ENCODE peak calls at places on chromosomes 16 and 17, in eight cellular contexts. E, Y, O, R, T, X, S and F are unnamed samples.

GRCh38 chr17:41775394-41776226 is 10.9 kb downstream of the JUP start:
- DNase-seq in E (no peak), Y (no peak), O (no peak), R (peak; percentile 81), T (no peak), X (no peak), S (no peak), F (no peak)

GRCh38 chr17:802901-803881 is 21.0 kb downstream of the MRM3 start:
- DNase-seq in E (no peak), Y (no peak), O (no peak), R (no peak), T (no peak), X (no peak), S (no peak), F (no peak)

GRCh38 chr17:18224053-18224427 is 1.4 kb upstream of the LLGL1 start:
- DNase-seq in E (no peak), Y (no peak), O (no peak), R (no peak), T (no peak), X (no peak), S (no peak), F (no peak)

GRCh38 chr17:76561799-76562268 is 22.0 kb downstream of the PRCD start:
- DNase-seq in E (no peak), Y (no peak), O (no peak), R (no peak), T (no peak), X (no peak), S (no peak), F (no peak)

GRCh38 chr16:1309888-1310831 is 724 bp downstream of the UBE2I start:
- DNase-seq in E (peak; percentile 77), Y (no peak), O (peak; percentile 87), R (peak; percentile 65), T (no peak), X (no peak), S (peak; percentile 89), F (peak; percentile 50)

GRCh38 chr16:85641305-85641704 is 28.2 kb downstream of the GSE1 start:
- DNase-seq in E (no peak), Y (no peak), O (no peak), R (no peak), T (no peak), X (no peak), S (no peak), F (no peak)

GRCh38 chr16:19717319-19717718 is 708 bp downstream of the KNOP1 start:
- DNase-seq in E (no peak), Y (no peak), O (no peak), R (no peak), T (no peak), X (no peak), S (peak; percentile 18), F (no peak)

GRCh38 chr17:32566303-32566702 is 79.5 kb downstream of the CDK5R1 start:
- DNase-seq in E (no peak), Y (no peak), O (no peak), R (no peak), T (no peak), X (no peak), S (no peak), F (no peak)

GRCh38 chr17:3964203-3965122 is at the start of gene ATP2A3:
- DNase-seq in E (peak; percentile 66), Y (no peak), O (no peak), R (peak; percentile 78), T (no peak), X (no peak), S (no peak), F (peak; percentile 60)

GRCh38 chr17:77319211-77320031 is 178.7 kb downstream of the SEC14L1 start:
- DNase-seq in E (peak; percentile 97), Y (no peak), O (peak; percentile 73), R (peak; percentile 94), T (peak; percentile 97), X (peak; percentile 96), S (peak; percentile 96), F (peak; percentile 88)

GRCh38 chr17:62727916-62728672 is 80.0 kb downstream of the MARCHF10 start:
- DNase-seq in E (no peak), Y (no peak), O (no peak), R (no peak), T (no peak), X (no peak), S (peak; percentile 17), F (no peak)

GRCh38 chr17:8925141-8925540 is 40.4 kb downstream of the PIK3R5 start:
- DNase-seq in E (no peak), Y (no peak), O (no peak), R (no peak), T (no peak), X (no peak), S (no peak), F (no peak)

GRCh38 chr17:73724341-73724740 is 80.1 kb upstream of the SDK2 start:
- DNase-seq in E (no peak), Y (no peak), O (no peak), R (no peak), T (no peak), X (no peak), S (no peak), F (no peak)

GRCh38 chr17:79795795-79796569 is 895 bp downstream of the CBX8 start:
- DNase-seq in E (no peak), Y (no peak), O (no peak), R (no peak), T (no peak), X (no peak), S (no peak), F (no peak)

GRCh38 chr16:66054095-66054494 is 312.4 kb upstream of the CDH5 start:
- DNase-seq in E (no peak), Y (no peak), O (no peak), R (no peak), T (no peak), X (peak; percentile 3), S (no peak), F (no peak)

GRCh38 chr16:10990378-10990777 is 46.0 kb downstream of the CLEC16A start:
- DNase-seq in E (no peak), Y (no peak), O (no peak), R (no peak), T (no peak), X (no peak), S (no peak), F (no peak)

GRCh38 chr16:24577167-24577566 is 37.8 kb downstream of the RBBP6 start:
- DNase-seq in E (no peak), Y (no peak), O (no peak), R (no peak), T (no peak), X (no peak), S (no peak), F (no peak)

GRCh38 chr16:10189861-10190390 is 7.7 kb upstream of the GRIN2A start:
- DNase-seq in E (no peak), Y (no peak), O (no peak), R (no peak), T (no peak), X (no peak), S (no peak), F (no peak)

GRCh38 chr17:73297934-73298861 is 13.6 kb downstream of the CDC42EP4 start:
- DNase-seq in E (no peak), Y (no peak), O (no peak), R (no peak), T (no peak), X (no peak), S (no peak), F (no peak)

GRCh38 chr16:87227651-87228015 is 89.6 kb downstream of the C16orf95 start:
- DNase-seq in E (no peak), Y (no peak), O (no peak), R (no peak), T (no peak), X (no peak), S (no peak), F (no peak)

GRCh38 chr16:85656351-85657266 is 32.1 kb downstream of the GINS2 start:
- DNase-seq in E (no peak), Y (no peak), O (no peak), R (no peak), T (no peak), X (no peak), S (no peak), F (no peak)

GRCh38 chr17:54900457-54901229 is at the start of gene TOM1L1:
- DNase-seq in E (peak; percentile 85), Y (no peak), O (peak; percentile 63), R (peak; percentile 89), T (peak; percentile 80), X (no peak), S (peak; percentile 77), F (peak; percentile 90)

GRCh38 chr17:16463341-16464000 is 28.5 kb downstream of the LRRC75A start:
- DNase-seq in E (peak; percentile 45), Y (no peak), O (no peak), R (peak; percentile 90), T (no peak), X (no peak), S (no peak), F (peak; percentile 75)

GRCh38 chr17:39208136-39208535 is 8.1 kb downstream of the RPL19 start:
- DNase-seq in E (peak; percentile 59), Y (no peak), O (no peak), R (no peak), T (no peak), X (no peak), S (no peak), F (no peak)

GRCh38 chr17:29241015-29241963 is 5.4 kb upstream of the CRYBA1 start:
- DNase-seq in E (peak; percentile 51), Y (no peak), O (no peak), R (no peak), T (no peak), X (peak; percentile 90), S (no peak), F (no peak)
- TF ChIP-seq EP300 in E (no peak), Y (no peak), O (no peak), R (no peak), T (no peak), X (no peak), S (no peak), F (no peak)

GRCh38 chr17:58305626-58306025 is 23.0 kb downstream of the TSPOAP1 start:
- DNase-seq in E (no peak), Y (no peak), O (no peak), R (no peak), T (no peak), X (peak; percentile 72), S (peak; percentile 52), F (peak; percentile 15)
- H3K36me3 ChIP-seq in E (no peaks in the 10 kb centered on the region), Y (peaks cover 1% of the 10 kb centered on the region), O (no peaks in the 10 kb centered on the region), R (no peaks in the 10 kb centered on the region), T (no peaks in the 10 kb centered on the region), X (peaks cover 20% of the 10 kb centered on the region), S (no peaks in the 10 kb centered on the region), F (peaks cover 43% of the 10 kb centered on the region)

DNA sequence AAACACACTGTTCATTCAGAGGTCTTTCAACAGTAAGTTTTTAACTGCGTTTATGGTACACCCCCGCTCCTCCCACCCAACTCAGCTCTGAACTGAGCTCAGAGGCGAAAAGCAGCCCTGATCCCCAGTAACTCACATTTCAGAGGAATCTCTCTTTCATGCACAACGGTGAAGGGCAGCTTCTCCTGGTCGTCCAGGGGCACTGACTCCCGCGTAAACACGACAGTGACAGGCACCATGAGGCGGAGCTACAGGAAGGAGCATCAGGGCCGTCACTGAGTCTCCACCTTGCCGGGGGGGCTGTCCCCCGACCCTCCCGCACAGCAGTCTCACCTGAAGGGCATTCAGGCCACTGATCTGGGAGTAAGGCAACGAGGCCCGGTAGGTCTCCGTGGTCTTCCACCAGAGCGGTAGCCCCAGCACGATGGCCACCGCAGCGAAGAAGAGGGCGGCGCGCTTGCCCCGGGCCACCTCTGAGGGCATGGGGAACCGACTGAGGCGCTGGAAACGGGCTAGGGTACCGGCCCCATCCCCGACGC is 539 bp downstream of the PIGS start:
- DNase-seq in E (peak; percentile 64), Y (no peak), O (peak; percentile 50), R (peak; percentile 53), T (no peak), X (no peak), S (peak; percentile 73), F (no peak)
- TF ChIP-seq POLR2A in E (no peak), Y (no peak), O (no peak), R (no peak), T (no peak), X (no peak), S (no peak), F (no peak)

GRCh38 chr16:50303041-50303604 is 36.8 kb downstream of the ADCY7 start:
- DNase-seq in E (peak; percentile 21), Y (no peak), O (peak; percentile 46), R (no peak), T (peak; percentile 65), X (no peak), S (peak; percentile 50), F (no peak)
- TF ChIP-seq EP300 in E (no peak), Y (no peak), O (no peak), R (no peak), T (no peak), X (no peak), S (no peak), F (no peak)